ENCODE peak calls at places on chromosomes 3 and 15, in five cellular contexts. I is stimulated activated CD8-positive, alpha-beta memory T cell treated with anti-CD3 and anti-CD28 coated beads, Interleukin-12 subunit alpha, Interleukin-12 subunit beta, amount 100 ng/mL, for 4 hours; K is activated CD4-positive, CD25-positive, alpha-beta regulatory T cell; H is AG04449; V is germinal center. Q is an unnamed sample.

GRCh38 chr3:177084616-177085015 is 112.7 kb downstream of the TBL1XR1 start:
- DNase-seq in I (no peak), K (no peak), H (no peak), V (no peak), Q (no peak)

GRCh38 chr15:58479941-58480340 is 48.1 kb downstream of the LIPC start:
- DNase-seq in I (no peak), K (no peak), H (no peak), V (no peak), Q (no peak)

GRCh38 chr3:54814224-54814623 is 113.6 kb downstream of the LRTM1 start:
- DNase-seq in I (no peak), K (no peak), H (no peak), V (no peak), Q (no peak)

GRCh38 chr3:120762575-120762974 is 20.0 kb downstream of the GTF2E1 start:
- DNase-seq in I (no peak), K (no peak), H (no peak), V (no peak), Q (no peak)

GRCh38 chr15:91787198-91787597 is 66.3 kb upstream of the SLCO3A1 start:
- DNase-seq in I (no peak), K (no peak), H (no peak), V (no peak), Q (no peak)

GRCh38 chr3:32685604-32686185 is 707 bp downstream of the CNOT10 start:
- DNase-seq in I (no peak), K (no peak), H (no peak), V (no peak), Q (no peak)

GRCh38 chr15:44219073-44219472 is 24.0 kb upstream of the FRMD5 start:
- DNase-seq in I (no peak), K (no peak), H (no peak), V (no peak), Q (no peak)

GRCh38 chr3:151460240-151460639 is 621 bp downstream of the IGSF10 start:
- DNase-seq in I (no peak), K (no peak), H (no peak), V (no peak), Q (no peak)

GRCh38 chr15:50906954-50907865 is 1.3 kb upstream of the AP4E1 start:
- DNase-seq in I (peak), K (peak), H (no peak), V (peak), Q (peak)

GRCh38 chr3:115232167-115232566 is 85.1 kb upstream of the ZBTB20 start:
- DNase-seq in I (no peak), K (no peak), H (no peak), V (no peak), Q (no peak)

GRCh38 chr3:115165266-115165665 is 18.2 kb upstream of the ZBTB20 start:
- DNase-seq in I (no peak), K (no peak), H (no peak), V (no peak), Q (no peak)

GRCh38 chr3:156763931-156764720 is 62.0 kb upstream of the LEKR1 start:
- DNase-seq in I (no peak), K (no peak), H (no peak), V (no peak), Q (no peak)

GRCh38 chr3:64501298-64501906 is 186.4 kb downstream of the ADAMTS9 start:
- DNase-seq in I (no peak), K (no peak), H (peak), V (no peak), Q (no peak)

GRCh38 chr15:48628832-48629231 is 16.7 kb downstream of the FBN1 start:
- DNase-seq in I (no peak), K (no peak), H (no peak), V (no peak), Q (no peak)

GRCh38 chr3:81470416-81470978 is 290.9 kb downstream of the GBE1 start:
- DNase-seq in I (no peak), K (no peak), H (no peak), V (no peak), Q (no peak)

GRCh38 chr15:25905140-25905539 is 42.0 kb upstream of the ATP10A start:
- DNase-seq in I (no peak), K (no peak), H (peak), V (no peak), Q (no peak)

GRCh38 chr3:68090571-68090970 is 436.2 kb upstream of the SUCLG2 start:
- DNase-seq in I (no peak), K (no peak), H (no peak), V (no peak), Q (no peak)

GRCh38 chr15:98900382-98900781 is 107.2 kb downstream of the PGPEP1L start:
- DNase-seq in I (no peak), K (no peak), H (no peak), V (no peak), Q (no peak)

GRCh38 chr15:70258369-70259029 is 160.8 kb upstream of the TLE3 start:
- DNase-seq in I (peak), K (peak), H (no peak), V (no peak), Q (peak)

GRCh38 chr15:90838544-90838943 is 29.8 kb upstream of the FURIN start:
- DNase-seq in I (no peak), K (no peak), H (no peak), V (no peak), Q (no peak)

GRCh38 chr3:129602309-129602708 is 4.2 kb downstream of the PLXND1 start:
- DNase-seq in I (no peak), K (no peak), H (no peak), V (no peak), Q (no peak)

GRCh38 chr15:29222129-29222853 is 47.3 kb downstream of the NSMCE3 start:
- DNase-seq in I (no peak), K (no peak), H (no peak), V (no peak), Q (no peak)

GRCh38 chr15:50996641-50997040 is 88.2 kb downstream of the AP4E1 start:
- DNase-seq in I (no peak), K (no peak), H (peak), V (no peak), Q (no peak)

GRCh38 chr15:90552929-90553211 is 23.1 kb downstream of the CRTC3 start:
- DNase-seq in I (no peak), K (no peak), H (no peak), V (no peak), Q (no peak)

GRCh38 chr15:64703632-64703959 is 71.8 kb downstream of the RBPMS2 start:
- DNase-seq in I (no peak), K (no peak), H (no peak), V (no peak), Q (no peak)

GRCh38 chr3:33008282-33008681 is 56.8 kb downstream of the CCR4 start:
- DNase-seq in I (no peak), K (no peak), H (no peak), V (no peak), Q (no peak)

GRCh38 chr15:51379390-51379789 is 37.9 kb downstream of the GLDN start:
- DNase-seq in I (no peak), K (no peak), H (no peak), V (no peak), Q (no peak)

GRCh38 chr3:133888739-133889340 is 6.8 kb downstream of the RAB6B start:
- DNase-seq in I (no peak), K (no peak), H (no peak), V (no peak), Q (no peak)